ENCODE peak calls at places on chromosomes 6 and 20, in five cellular contexts. B is left ventricle myocardium inferior, J is H1, A is right atrium auricular region, X is suprapubic skin. Z is an unnamed sample.

GRCh38 chr20:50186151-50186885 is 4.3 kb upstream of the CEBPB start:
- DNase-seq in B (peak; percentile 92), J (peak; percentile 84), A (peak; percentile 98), X (peak; percentile 99), Z (peak; percentile 86)

GRCh38 chr6:76790881-76791280 is 672.4 kb downstream of the HTR1B start:
- DNase-seq in B (no peak), J (no peak), A (no peak), X (no peak), Z (no peak)

GRCh38 chr6:155129744-155130143 is 134.1 kb upstream of the CLDN20 start:
- DNase-seq in B (no peak), J (no peak), A (no peak), X (no peak), Z (no peak)

GRCh38 chr6:101088594-101088993 is 207.5 kb upstream of the ASCC3 start:
- DNase-seq in B (no peak), J (no peak), A (no peak), X (no peak), Z (no peak)

GRCh38 chr20:6074145-6074561 is 20.3 kb upstream of the LRRN4 start:
- DNase-seq in B (no peak), J (no peak), A (no peak), X (peak; percentile 41), Z (no peak)

GRCh38 chr6:42045538-42046460 is 4.5 kb upstream of the TAF8 start:
- DNase-seq in B (peak; percentile 96), J (peak; percentile 56), A (peak; percentile 95), X (peak; percentile 95), Z (no peak)

GRCh38 chr6:116253188-116253504 is 729 bp downstream of the TSPYL4 start:
- DNase-seq in B (no peak), J (no peak), A (no peak), X (no peak), Z (no peak)

GRCh38 chr6:168124161-168124560 is 45.1 kb upstream of the FRMD1 start:
- DNase-seq in B (no peak), J (no peak), A (no peak), X (no peak), Z (no peak)

GRCh38 chr20:16260911-16261310 is 312.3 kb downstream of the KIF16B start:
- DNase-seq in B (no peak), J (no peak), A (no peak), X (no peak), Z (no peak)

GRCh38 chr6:139600919-139601470 is 226.5 kb upstream of the CITED2 start:
- DNase-seq in B (no peak), J (no peak), A (no peak), X (no peak), Z (no peak)

GRCh38 chr20:51456511-51457280 is 85.8 kb downstream of the NFATC2 start:
- DNase-seq in B (peak; percentile 95), J (no peak), A (peak; percentile 95), X (peak; percentile 96), Z (no peak)

GRCh38 chr6:22053385-22053997 is 243.3 kb downstream of the PRL start:
- DNase-seq in B (no peak), J (no peak), A (no peak), X (no peak), Z (no peak)

GRCh38 chr6:11770546-11771466 is 7.8 kb downstream of the ADTRP start:
- DNase-seq in B (peak; percentile 89), J (no peak), A (peak; percentile 96), X (peak; percentile 92), Z (no peak)

GRCh38 chr6:165799736-165800135 is 136.7 kb upstream of the PDE10A start:
- DNase-seq in B (peak; percentile 57), J (no peak), A (no peak), X (no peak), Z (no peak)

GRCh38 chr6:115899883-115900282 is 160.8 kb downstream of the FRK start:
- DNase-seq in B (no peak), J (no peak), A (no peak), X (no peak), Z (no peak)

GRCh38 chr6:149451361-149452061 is 33.3 kb downstream of the ZC3H12D start:
- DNase-seq in B (peak; percentile 36), J (no peak), A (no peak), X (no peak), Z (no peak)

GRCh38 chr6:63904844-63905243 is 269.2 kb downstream of the PHF3 start:
- DNase-seq in B (no peak), J (no peak), A (no peak), X (no peak), Z (no peak)

GRCh38 chr6:73514746-73515110 is 6.1 kb downstream of the EEF1A1 start:
- DNase-seq in B (no peak), J (no peak), A (no peak), X (no peak), Z (no peak)

GRCh38 chr6:125377621-125378020 is 75.9 kb upstream of the HDDC2 start:
- DNase-seq in B (no peak), J (no peak), A (no peak), X (no peak), Z (no peak)
- H3K4me3 ChIP-seq in B (no peak overlapping the region), J (no peak overlapping the region), A (no peak overlapping the region), X (no peak overlapping the region), Z (no peak overlapping the region)

GRCh38 chr6:136777651-136778050 is 14.6 kb downstream of the MAP3K5 start:
- DNase-seq in B (no peak), J (no peak), A (no peak), X (no peak), Z (no peak)

GRCh38 chr6:136773473-136773796 is 18.8 kb downstream of the MAP3K5 start:
- DNase-seq in B (no peak), J (no peak), A (no peak), X (no peak), Z (no peak)

GRCh38 chr6:136774228-136775041 is 17.8 kb downstream of the MAP3K5 start:
- DNase-seq in B (no peak), J (no peak), A (no peak), X (no peak), Z (no peak)

GRCh38 chr6:136775081-136775480 is 17.2 kb downstream of the MAP3K5 start:
- DNase-seq in B (no peak), J (no peak), A (no peak), X (no peak), Z (no peak)

GRCh38 chr6:136775548-136775947 is 16.7 kb downstream of the MAP3K5 start:
- DNase-seq in B (no peak), J (no peak), A (no peak), X (no peak), Z (no peak)
- H3K4me1 ChIP-seq in B (peaks cover 91% of the 10 kb centered on the region), J (peaks cover 5% of the 10 kb centered on the region), A (peaks cover 5% of the 10 kb centered on the region), X (peaks cover 21% of the 10 kb centered on the region), Z (no peaks in the 10 kb centered on the region)

GRCh38 chr6:88161921-88162320 is 4.2 kb downstream of the CNR1 start:
- DNase-seq in B (no peak), J (no peak), A (no peak), X (no peak), Z (no peak)
- H3K27ac ChIP-seq in B (no peak overlapping the region), J (no peak overlapping the region), A (no peak overlapping the region), X (no peak overlapping the region), Z (no peak overlapping the region)

GRCh38 chr6:14743126-14743464 is 502.8 kb upstream of the JARID2 start:
- DNase-seq in B (no peak), J (no peak), A (no peak), X (no peak), Z (no peak)
- H3K4me3 ChIP-seq in B (no peak overlapping the region), J (no peak overlapping the region), A (no peak overlapping the region), X (no peak overlapping the region), Z (no peak overlapping the region)

DNA sequence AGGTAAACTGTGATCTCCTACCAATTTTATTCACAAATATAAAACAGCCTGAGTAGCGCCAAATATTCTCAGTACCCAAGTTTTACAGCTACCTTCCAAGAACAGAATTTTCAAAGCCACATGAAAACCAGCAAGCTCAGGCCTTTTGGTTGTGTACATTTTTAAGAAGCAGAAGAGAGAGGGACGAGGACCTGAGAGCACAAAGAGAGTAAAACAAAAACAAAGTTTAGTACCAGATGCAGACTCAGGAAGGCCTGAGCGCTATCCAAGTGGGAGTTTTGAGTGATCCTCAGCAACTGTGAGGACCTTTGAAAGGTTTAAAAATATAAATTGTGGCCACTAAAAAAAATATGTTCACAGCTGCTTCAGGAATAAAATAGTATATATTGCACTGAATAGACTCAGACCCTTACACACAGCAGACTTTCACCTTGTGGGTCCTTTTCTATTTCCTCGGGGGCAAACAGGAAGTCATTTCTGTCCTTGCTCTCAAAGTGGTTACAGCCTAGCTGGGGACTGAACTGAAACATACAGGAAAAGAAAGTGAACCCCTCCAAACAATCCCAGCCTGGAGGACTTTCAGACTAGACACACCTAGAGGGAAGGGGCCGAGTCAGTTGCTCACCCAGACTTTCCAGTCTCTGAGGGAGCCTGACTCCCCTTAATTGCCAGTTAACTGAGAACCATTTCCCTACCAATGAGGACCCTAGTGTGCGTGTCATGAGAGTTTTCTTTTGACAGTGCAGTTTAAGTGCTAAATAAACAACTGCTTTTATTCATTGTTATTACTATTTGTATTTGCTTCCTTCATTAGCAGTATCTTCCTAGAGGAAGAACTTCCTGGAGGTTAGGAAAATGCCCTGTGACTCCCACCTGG is 48.5 kb upstream of the NT5E start:
- DNase-seq in B (no peak), J (no peak), A (no peak), X (no peak), Z (no peak)
- H3K4me1 ChIP-seq in B (peaks cover 24% of the 10 kb centered on the region), J (no peaks in the 10 kb centered on the region), A (peaks cover 8% of the 10 kb centered on the region), X (peaks cover 30% of the 10 kb centered on the region), Z (peaks cover 3% of the 10 kb centered on the region)

DNA sequence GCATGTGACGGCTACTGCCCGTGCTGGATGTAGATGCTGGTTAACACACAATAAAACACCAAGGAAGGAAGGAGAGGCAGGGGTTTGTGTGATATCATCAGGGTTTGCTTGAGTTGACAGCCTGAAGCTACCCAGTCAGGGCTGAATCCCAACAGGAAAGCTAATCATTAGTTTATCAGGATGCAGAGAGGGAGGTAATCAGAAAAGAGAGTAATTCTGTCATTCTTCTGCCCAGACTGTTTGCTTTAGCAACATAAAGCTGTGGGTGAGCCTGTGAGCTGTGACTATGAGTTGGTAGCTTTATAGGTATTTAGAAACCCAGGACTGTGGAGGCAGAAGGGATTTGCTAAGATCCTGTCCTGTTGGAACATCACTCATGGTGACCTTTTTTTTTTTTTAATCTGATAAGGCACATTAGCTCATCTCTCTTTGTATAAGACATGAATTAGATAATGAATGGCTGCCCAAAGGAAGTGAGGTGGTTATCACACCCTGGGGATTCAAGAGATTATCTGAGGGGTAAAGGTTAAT is 79.3 kb downstream of the CAP2 start:
- DNase-seq in B (no peak), J (no peak), A (no peak), X (no peak), Z (no peak)
- H3K27ac ChIP-seq in B (peak overlapping the region; percentile 86), J (no peak overlapping the region), A (peak overlapping the region; percentile 88), X (no peak overlapping the region), Z (no peak overlapping the region)